ENCODE peak calls at places on chromosomes 12 and 14, in five cellular contexts. P is HCT116, B is GM23338, F is PC-3, Q is GM23248. R is an unnamed sample.

GRCh38 chr12:83893101-83893500 is 1019.5 kb downstream of the SLC6A15 start:
- DNase-seq in P (no peak), B (no peak), F (no peak), Q (no peak), R (no peak)

GRCh38 chr12:66708704-66709443 is 30.0 kb upstream of the GRIP1 start:
- DNase-seq in P (no peak), B (peak; percentile 55), F (peak; percentile 72), Q (peak; percentile 32), R (peak; percentile 19)

GRCh38 chr12:22994276-22994675 is 369.3 kb downstream of the ETNK1 start:
- DNase-seq in P (no peak), B (no peak), F (no peak), Q (no peak), R (no peak)

GRCh38 chr14:65169351-65169750 is 67.0 kb upstream of the MAX start:
- DNase-seq in P (no peak), B (no peak), F (no peak), Q (peak; percentile 86), R (no peak)

GRCh38 chr14:104423715-104424405 is 155.7 kb upstream of the C14orf180 start:
- DNase-seq in P (no peak), B (no peak), F (no peak), Q (no peak), R (no peak)

GRCh38 chr14:99194736-99195135 is 77.3 kb downstream of the BCL11B start:
- DNase-seq in P (no peak), B (no peak), F (no peak), Q (no peak), R (no peak)

GRCh38 chr14:49732896-49733295 is 35.1 kb upstream of the KLHDC2 start:
- DNase-seq in P (no peak), B (no peak), F (no peak), Q (no peak), R (no peak)

GRCh38 chr14:100416921-100417451 is 93.8 kb downstream of the SLC25A47 start:
- DNase-seq in P (no peak), B (no peak), F (peak; percentile 86), Q (peak; percentile 89), R (peak; percentile 39)

GRCh38 chr12:2892246-2892645 is 1.6 kb downstream of the TULP3 start:
- DNase-seq in P (no peak), B (no peak), F (no peak), Q (peak; percentile 65), R (no peak)

GRCh38 chr14:93936245-93936644 is 9.1 kb downstream of the FAM181A start:
- DNase-seq in P (no peak), B (peak; percentile 82), F (peak; percentile 58), Q (peak; percentile 43), R (peak; percentile 62)

GRCh38 chr12:98823012-98823411 is 177.9 kb downstream of the APAF1 start:
- DNase-seq in P (no peak), B (no peak), F (no peak), Q (no peak), R (no peak)

GRCh38 chr12:3882896-3883564 is 9.8 kb upstream of the PARP11 start:
- DNase-seq in P (peak; percentile 4), B (peak; percentile 63), F (peak; percentile 9), Q (peak; percentile 19), R (peak; percentile 48)

GRCh38 chr14:58356268-58356667 is 39.5 kb upstream of the TOMM20L start:
- DNase-seq in P (no peak), B (no peak), F (no peak), Q (no peak), R (no peak)

GRCh38 chr14:38755036-38755435 is 348.0 kb downstream of the SEC23A start:
- DNase-seq in P (no peak), B (peak; percentile 82), F (no peak), Q (no peak), R (no peak)

GRCh38 chr12:85130631-85131030 is 94.5 kb downstream of the LRRIQ1 start:
- DNase-seq in P (no peak), B (peak; percentile 5), F (no peak), Q (peak; percentile 1), R (peak; percentile 6)

GRCh38 chr14:71586131-71586893 is 345.9 kb upstream of the RGS6 start:
- DNase-seq in P (no peak), B (peak; percentile 24), F (no peak), Q (peak; percentile 66), R (peak; percentile 7)

GRCh38 chr14:42334931-42335330 is 728.3 kb downstream of the LRFN5 start:
- DNase-seq in P (no peak), B (no peak), F (no peak), Q (no peak), R (no peak)

GRCh38 chr12:46628176-46628575 is 197.6 kb downstream of the SLC38A4 start:
- DNase-seq in P (no peak), B (no peak), F (no peak), Q (peak; percentile 32), R (no peak)

GRCh38 chr12:26345471-26346003 is 150.2 kb downstream of the SSPN start:
- DNase-seq in P (no peak), B (no peak), F (no peak), Q (no peak), R (no peak)

GRCh38 chr12:109735825-109736551 is 22.4 kb downstream of the FAM222A start:
- DNase-seq in P (no peak), B (no peak), F (no peak), Q (no peak), R (no peak)

GRCh38 chr12:26239508-26240328 is 44.3 kb downstream of the SSPN start:
- DNase-seq in P (peak; percentile 21), B (no peak), F (peak; percentile 99), Q (peak; percentile 96), R (no peak)

GRCh38 chr14:68791078-68791983 is 1.5 kb downstream of the ZFP36L1 start:
- DNase-seq in P (no peak), B (peak; percentile 43), F (peak; percentile 41), Q (peak; percentile 69), R (no peak)

GRCh38 chr14:92986254-92987147 is 63.6 kb downstream of the CHGA start:
- DNase-seq in P (no peak), B (no peak), F (peak; percentile 86), Q (peak; percentile 79), R (peak; percentile 52)

GRCh38 chr12:22665476-22665875 is 40.5 kb downstream of the ETNK1 start:
- DNase-seq in P (no peak), B (no peak), F (no peak), Q (no peak), R (no peak)

GRCh38 chr12:109475993-109476806 is 900 bp downstream of the KCTD10 start:
- DNase-seq in P (no peak), B (peak; percentile 55), F (no peak), Q (peak; percentile 63), R (no peak)

GRCh38 chr14:74712499-74713394 is at the start of the genes AREL1 and FCF1:
- DNase-seq in P (peak; percentile 85), B (peak; percentile 98), F (peak; percentile 93), Q (peak; percentile 96), R (peak; percentile 93)

GRCh38 chr14:39025250-39025809 is 77.7 kb downstream of the SEC23A start:
- DNase-seq in P (no peak), B (no peak), F (no peak), Q (no peak), R (no peak)

GRCh38 chr12:93991882-93992415 is 156.4 kb upstream of the PLXNC1 start:
- DNase-seq in P (no peak), B (no peak), F (no peak), Q (peak; percentile 20), R (no peak)

GRCh38 chr12:1373887-1374286 is 220.5 kb downstream of the FBXL14 start:
- DNase-seq in P (no peak), B (no peak), F (no peak), Q (peak; percentile 91), R (no peak)

GRCh38 chr12:47942327-47943230 is 20.8 kb upstream of the TMEM106C start:
- DNase-seq in P (no peak), B (peak; percentile 93), F (no peak), Q (peak; percentile 27), R (no peak)

GRCh38 chr14:31194661-31195060 is 12.9 kb downstream of the HECTD1 start:
- DNase-seq in P (no peak), B (no peak), F (no peak), Q (peak; percentile 22), R (no peak)
- H3K36me3 ChIP-seq in P (peaks cover 3% of the 10 kb centered on the region), B (peaks cover 3% of the 10 kb centered on the region), F (peaks cover 13% of the 10 kb centered on the region), Q (peaks cover 2% of the 10 kb centered on the region), R (no peaks in the 10 kb centered on the region)

DNA sequence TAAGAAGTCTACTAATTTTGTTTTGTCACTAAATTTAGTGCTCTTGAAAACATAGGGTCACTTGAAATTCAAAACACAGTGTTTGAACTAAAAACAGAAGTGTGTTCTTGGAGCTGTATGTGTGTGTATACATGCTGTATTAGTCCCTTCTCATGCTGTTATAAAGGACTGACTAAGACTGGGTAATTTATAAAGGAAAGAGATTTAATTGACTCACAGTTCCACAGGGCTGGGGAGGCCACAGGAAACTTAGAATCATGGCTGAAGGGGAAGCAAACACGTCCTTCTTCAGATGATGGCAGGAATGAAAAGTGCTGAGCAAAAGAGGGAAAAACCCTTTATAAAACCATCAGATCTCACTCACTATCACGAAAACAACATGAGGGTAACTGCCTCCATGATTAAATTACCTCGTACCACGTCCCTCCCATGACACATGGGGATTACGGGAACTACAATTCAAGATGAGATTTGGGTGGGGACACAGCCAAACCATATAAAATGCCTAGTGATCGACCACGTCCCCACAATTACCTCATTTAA is 224.1 kb downstream of the BCAT1 start:
- DNase-seq in P (no peak), B (no peak), F (no peak), Q (no peak), R (no peak)
- H3K9me2 ChIP-seq in P (no peaks in the 10 kb centered on the region), B (no peaks in the 10 kb centered on the region), F (no peaks in the 10 kb centered on the region), Q (no peaks in the 10 kb centered on the region), R (no peaks in the 10 kb centered on the region)

GRCh38 chr12:106317406-106318082 is 15.0 kb downstream of the TCP11L2 start:
- DNase-seq in P (no peak), B (no peak), F (peak; percentile 29), Q (no peak), R (no peak)
- TF ChIP-seq EZH2phosphoT487 in P (no peak), B (no peak), F (no peak), Q (no peak), R (no peak)

DNA sequence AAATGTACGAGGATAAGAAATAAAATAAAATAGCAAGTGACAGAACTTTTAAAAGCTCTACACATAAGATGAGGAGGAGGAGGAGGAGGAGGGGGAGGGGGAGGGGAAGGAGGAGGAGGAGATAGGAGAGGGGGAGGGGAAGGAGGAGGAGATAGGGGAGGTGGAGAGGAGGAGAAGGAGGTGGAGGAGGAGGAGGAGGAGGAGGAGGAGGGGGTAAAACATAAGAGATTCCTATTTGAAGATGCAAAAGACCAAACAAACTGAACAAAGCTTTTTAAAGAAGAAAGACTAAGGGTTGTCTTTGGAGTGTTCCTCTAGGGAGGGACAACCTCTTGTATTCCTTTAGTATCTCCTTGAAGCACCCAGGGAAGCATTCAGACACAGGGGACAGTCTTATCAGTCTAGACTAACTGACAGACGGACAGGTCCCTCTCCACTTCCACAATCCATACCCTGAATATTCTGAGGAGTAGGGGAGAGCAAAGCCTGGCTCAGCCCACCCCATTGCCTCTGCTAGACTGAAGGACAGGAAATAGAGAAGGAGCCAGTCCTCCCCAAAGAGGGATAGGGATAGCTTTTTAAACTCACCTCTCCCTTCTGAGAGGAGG is 12.9 kb downstream of the TC2N start:
- DNase-seq in P (no peak), B (no peak), F (no peak), Q (no peak), R (no peak)
- H3K36me3 ChIP-seq in P (no peaks in the 10 kb centered on the region), B (no peaks in the 10 kb centered on the region), F (no peaks in the 10 kb centered on the region), Q (no peaks in the 10 kb centered on the region), R (no peaks in the 10 kb centered on the region)

R was measured in hepatocyte.